ENCODE peak calls at places on chromosomes 11 and 22, in five cellular contexts. One of them, this sample, is unnamed.
A peak's percentile ranks its signal among the peaks of the same experiment; 100 is the strongest.

GRCh38 chr22:44182591-44183588 is 2.2 kb downstream of the PARVG start:
- DNase-seq in spleen: peak; percentile 95
- DNase-seq in CD4-positive, alpha-beta memory T cell: peak; percentile 31
- DNase-seq in tibial artery: peak; percentile 65
- DNase-seq in HCT116: no peak
- DNase-seq in this sample: no peak

GRCh38 chr22:50162391-50162956 is 8.1 kb upstream of the PANX2 start:
- DNase-seq in spleen: no peak
- DNase-seq in tibial artery: no peak
- DNase-seq in HCT116: no peak
- DNase-seq in CD4-positive, alpha-beta memory T cell: no peak
- DNase-seq in this sample: no peak

GRCh38 chr22:16783930-16784354 is 41.3 kb downstream of the XKR3 start:
- DNase-seq in spleen: no peak
- DNase-seq in tibial artery: no peak
- DNase-seq in CD4-positive, alpha-beta memory T cell: no peak
- DNase-seq in HCT116: peak; percentile 8
- DNase-seq in this sample: peak; percentile 31

GRCh38 chr11:14275081-14275480 is 83.9 kb downstream of the RRAS2 start:
- DNase-seq in CD4-positive, alpha-beta memory T cell: no peak
- DNase-seq in HCT116: no peak
- DNase-seq in spleen: no peak
- DNase-seq in tibial artery: no peak
- DNase-seq in this sample: no peak

GRCh38 chr22:44838316-44839016 is 86.1 kb downstream of the ARHGAP8 start:
- DNase-seq in CD4-positive, alpha-beta memory T cell: no peak
- DNase-seq in spleen: no peak
- DNase-seq in HCT116: no peak
- DNase-seq in tibial artery: no peak
- DNase-seq in this sample: no peak

GRCh38 chr11:35529971-35530495 is 4.6 kb upstream of the PAMR1 start:
- DNase-seq in HCT116: no peak
- DNase-seq in CD4-positive, alpha-beta memory T cell: no peak
- DNase-seq in tibial artery: no peak
- DNase-seq in spleen: no peak
- DNase-seq in this sample: no peak

GRCh38 chr11:83681045-83681781 is 395.0 kb upstream of the CCDC90B start:
- DNase-seq in CD4-positive, alpha-beta memory T cell: no peak
- DNase-seq in HCT116: no peak
- DNase-seq in spleen: no peak
- DNase-seq in tibial artery: no peak
- DNase-seq in this sample: no peak

GRCh38 chr11:9096427-9096826 is 5.0 kb upstream of the SCUBE2 start:
- DNase-seq in spleen: no peak
- DNase-seq in HCT116: no peak
- DNase-seq in CD4-positive, alpha-beta memory T cell: no peak
- DNase-seq in tibial artery: no peak
- DNase-seq in this sample: no peak

GRCh38 chr11:79437981-79438630 is 2.7 kb downstream of the TENM4 start:
- DNase-seq in spleen: peak; percentile 75
- DNase-seq in tibial artery: peak; percentile 33
- DNase-seq in CD4-positive, alpha-beta memory T cell: no peak
- DNase-seq in HCT116: no peak
- DNase-seq in this sample: peak; percentile 70

GRCh38 chr11:83088965-83089364 is 17.3 kb upstream of the RAB30 start:
- DNase-seq in tibial artery: no peak
- DNase-seq in spleen: no peak
- DNase-seq in CD4-positive, alpha-beta memory T cell: no peak
- DNase-seq in HCT116: no peak
- DNase-seq in this sample: no peak

GRCh38 chr11:108733479-108734116 is 68.7 kb downstream of the DDX10 start:
- DNase-seq in CD4-positive, alpha-beta memory T cell: no peak
- DNase-seq in tibial artery: no peak
- DNase-seq in spleen: no peak
- DNase-seq in HCT116: no peak
- DNase-seq in this sample: no peak

GRCh38 chr11:45993438-45994064 is 71.1 kb downstream of the LARGE2 start:
- DNase-seq in tibial artery: no peak
- DNase-seq in CD4-positive, alpha-beta memory T cell: no peak
- DNase-seq in spleen: no peak
- DNase-seq in HCT116: no peak
- DNase-seq in this sample: no peak

GRCh38 chr11:117833401-117833891 is 8.9 kb upstream of the FXYD2 start:
- DNase-seq in spleen: peak; percentile 69
- DNase-seq in tibial artery: peak; percentile 16
- DNase-seq in CD4-positive, alpha-beta memory T cell: no peak
- DNase-seq in HCT116: no peak
- DNase-seq in this sample: peak; percentile 40

GRCh38 chr11:126490261-126490660 is 134.8 kb downstream of the ST3GAL4 start:
- DNase-seq in spleen: peak; percentile 50
- DNase-seq in tibial artery: no peak
- DNase-seq in HCT116: no peak
- DNase-seq in CD4-positive, alpha-beta memory T cell: no peak
- DNase-seq in this sample: no peak

GRCh38 chr11:112784323-112785073 is 176.7 kb upstream of the NCAM1 start:
- DNase-seq in spleen: no peak
- DNase-seq in tibial artery: peak; percentile 70
- DNase-seq in HCT116: no peak
- DNase-seq in CD4-positive, alpha-beta memory T cell: no peak
- DNase-seq in this sample: peak; percentile 75

GRCh38 chr11:3627291-3627690 is 14.5 kb downstream of the ART5 start:
- DNase-seq in spleen: peak; percentile 25
- DNase-seq in CD4-positive, alpha-beta memory T cell: no peak
- DNase-seq in tibial artery: no peak
- DNase-seq in HCT116: no peak
- DNase-seq in this sample: no peak

GRCh38 chr11:14308114-14308896 is 50.7 kb downstream of the RRAS2 start:
- DNase-seq in spleen: no peak
- DNase-seq in CD4-positive, alpha-beta memory T cell: peak; percentile 29
- DNase-seq in HCT116: peak; percentile 12
- DNase-seq in tibial artery: no peak
- DNase-seq in this sample: no peak

GRCh38 chr22:19376971-19377370 is 54.6 kb downstream of the HIRA start:
- DNase-seq in HCT116: no peak
- DNase-seq in spleen: no peak
- DNase-seq in CD4-positive, alpha-beta memory T cell: no peak
- DNase-seq in tibial artery: no peak
- DNase-seq in this sample: no peak

GRCh38 chr11:27420722-27421572 is 51.6 kb downstream of the LGR4 start:
- DNase-seq in CD4-positive, alpha-beta memory T cell: no peak
- DNase-seq in tibial artery: no peak
- DNase-seq in HCT116: no peak
- DNase-seq in spleen: no peak
- DNase-seq in this sample: no peak

GRCh38 chr11:12777208-12777874 is 103.1 kb downstream of the TEAD1 start:
- DNase-seq in CD4-positive, alpha-beta memory T cell: no peak
- DNase-seq in tibial artery: no peak
- DNase-seq in spleen: no peak
- DNase-seq in HCT116: no peak
- DNase-seq in this sample: no peak

GRCh38 chr11:73236879-73237278 is 18.8 kb downstream of the P2RY2 start:
- DNase-seq in spleen: peak; percentile 78
- DNase-seq in HCT116: peak; percentile 39
- DNase-seq in tibial artery: no peak
- DNase-seq in CD4-positive, alpha-beta memory T cell: no peak
- DNase-seq in this sample: peak; percentile 90

GRCh38 chr11:74957937-74958629 is 9.0 kb downstream of the SPCS2 start:
- DNase-seq in HCT116: no peak
- DNase-seq in spleen: no peak
- DNase-seq in CD4-positive, alpha-beta memory T cell: no peak
- DNase-seq in tibial artery: no peak
- DNase-seq in this sample: no peak

GRCh38 chr22:39430576-39431150 is 26.1 kb upstream of the MGAT3 start:
- DNase-seq in spleen: peak; percentile 58
- DNase-seq in HCT116: no peak
- DNase-seq in tibial artery: no peak
- DNase-seq in CD4-positive, alpha-beta memory T cell: no peak
- DNase-seq in this sample: no peak

GRCh38 chr11:57307666-57308270 is 17.0 kb downstream of the TNKS1BP1 start:
- DNase-seq in tibial artery: no peak
- DNase-seq in HCT116: no peak
- DNase-seq in CD4-positive, alpha-beta memory T cell: no peak
- DNase-seq in spleen: no peak
- DNase-seq in this sample: no peak

GRCh38 chr11:120324932-120325810 is at the start of gene TLCD5:
- DNase-seq in HCT116: peak; percentile 54
- DNase-seq in tibial artery: peak; percentile 55
- DNase-seq in spleen: peak; percentile 84
- DNase-seq in CD4-positive, alpha-beta memory T cell: peak; percentile 24
- DNase-seq in this sample: peak; percentile 94

GRCh38 chr22:30191049-30191701 is 55.4 kb downstream of the LIF start:
- DNase-seq in tibial artery: no peak
- DNase-seq in spleen: no peak
- DNase-seq in HCT116: no peak
- DNase-seq in CD4-positive, alpha-beta memory T cell: no peak
- DNase-seq in this sample: no peak

GRCh38 chr11:123519055-123519796 is 89.2 kb downstream of the GRAMD1B start:
- DNase-seq in spleen: no peak
- DNase-seq in CD4-positive, alpha-beta memory T cell: no peak
- DNase-seq in HCT116: peak; percentile 7
- DNase-seq in tibial artery: no peak
- DNase-seq in this sample: peak; percentile 47

DNA sequence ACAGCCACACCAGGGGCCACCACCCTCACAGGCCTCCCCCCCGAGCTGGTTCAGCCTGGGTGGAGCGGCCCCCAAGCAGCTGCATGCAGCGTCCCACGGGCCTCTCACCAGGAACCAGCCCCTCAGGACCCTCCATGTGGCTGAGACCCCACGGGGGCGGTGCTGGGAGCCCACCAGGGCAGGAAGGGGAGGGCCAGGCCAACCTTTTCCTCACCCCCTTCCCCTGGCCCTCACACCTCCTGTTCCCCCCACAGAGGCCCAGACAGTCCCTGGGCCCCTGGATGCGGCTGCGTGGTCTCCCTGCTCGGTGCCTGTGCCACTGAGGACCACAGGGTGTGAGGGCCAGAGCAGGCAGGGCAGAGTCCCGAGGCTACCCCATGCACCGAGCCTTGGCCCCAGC is 46.5 kb downstream of the MOB2 start:
- DNase-seq in HCT116: no peak
- DNase-seq in tibial artery: no peak
- DNase-seq in spleen: no peak
- DNase-seq in CD4-positive, alpha-beta memory T cell: no peak
- DNase-seq in this sample: no peak
- H3K27me3 ChIP-seq in HCT116: no peaks in the 10 kb centered on the region
- H3K27me3 ChIP-seq in tibial artery: peaks cover 80% of the 10 kb centered on the region
- H3K27me3 ChIP-seq in spleen: no peaks in the 10 kb centered on the region
- H3K27me3 ChIP-seq in CD4-positive, alpha-beta memory T cell: no peaks in the 10 kb centered on the region
- H3K27me3 ChIP-seq in this sample: no peaks in the 10 kb centered on the region

DNA sequence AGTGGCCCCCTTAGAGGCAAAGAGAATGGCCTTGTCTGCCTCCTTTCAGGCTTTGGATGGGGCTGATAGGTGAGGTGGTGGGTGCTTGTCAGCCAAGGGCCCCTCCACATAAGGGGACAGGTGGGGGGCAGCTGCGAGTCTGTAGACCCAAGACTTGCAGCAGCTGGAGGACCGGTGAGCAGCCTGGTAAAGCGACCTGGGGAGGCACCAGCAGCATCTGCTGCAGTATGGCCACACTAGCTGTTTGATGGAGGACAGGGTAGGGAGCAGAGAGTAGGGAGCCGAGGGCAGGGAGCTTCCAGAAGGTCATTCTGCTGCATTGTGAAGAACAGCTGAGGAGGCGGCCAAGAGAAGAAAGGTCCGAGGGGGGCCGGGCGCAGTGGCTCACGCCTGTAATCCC is 16.8 kb upstream of the MRTFA start:
- DNase-seq in tibial artery: no peak
- DNase-seq in HCT116: no peak
- DNase-seq in spleen: no peak
- DNase-seq in CD4-positive, alpha-beta memory T cell: no peak
- DNase-seq in this sample: no peak
- H3K4me3 ChIP-seq in tibial artery: no peak overlapping the region
- H3K4me3 ChIP-seq in HCT116: no peak overlapping the region
- H3K4me3 ChIP-seq in spleen: no peak overlapping the region
- H3K4me3 ChIP-seq in CD4-positive, alpha-beta memory T cell: no peak overlapping the region
- H3K4me3 ChIP-seq in this sample: no peak overlapping the region

DNA sequence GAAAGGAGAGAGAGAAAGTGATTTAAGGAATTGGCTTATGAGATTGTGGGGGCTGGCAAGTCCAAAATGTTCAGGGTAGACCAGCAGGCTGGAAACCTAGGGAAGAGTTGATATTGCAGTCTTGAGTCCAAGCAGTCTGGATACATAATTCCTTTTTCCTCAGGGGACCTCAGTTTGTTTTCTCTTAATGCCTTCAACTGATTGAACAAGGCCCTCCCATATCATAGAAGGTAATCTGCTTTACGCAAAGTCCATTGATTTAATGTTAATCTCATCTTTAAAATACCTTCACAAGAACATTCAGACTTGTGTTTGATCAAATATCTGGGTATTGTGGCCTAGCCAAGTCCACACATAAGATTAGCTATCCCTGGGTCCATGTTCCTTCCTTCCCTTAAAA is 494.7 kb downstream of the INSC start:
- DNase-seq in HCT116: no peak
- DNase-seq in tibial artery: no peak
- DNase-seq in spleen: no peak
- DNase-seq in CD4-positive, alpha-beta memory T cell: no peak
- DNase-seq in this sample: no peak
- H3K27me3 ChIP-seq in HCT116: peaks cover 61% of the 10 kb centered on the region
- H3K27me3 ChIP-seq in tibial artery: no peaks in the 10 kb centered on the region
- H3K27me3 ChIP-seq in spleen: no peaks in the 10 kb centered on the region
- H3K27me3 ChIP-seq in CD4-positive, alpha-beta memory T cell: no peaks in the 10 kb centered on the region
- H3K27me3 ChIP-seq in this sample: no peaks in the 10 kb centered on the region

GRCh38 chr11:31799794-31800397 is 11.2 kb downstream of the PAX6 start:
- DNase-seq in tibial artery: no peak
- DNase-seq in CD4-positive, alpha-beta memory T cell: no peak
- DNase-seq in HCT116: no peak
- DNase-seq in spleen: no peak
- DNase-seq in this sample: peak; percentile 72
- H3K4me3 ChIP-seq in tibial artery: no peak overlapping the region
- H3K4me3 ChIP-seq in CD4-positive, alpha-beta memory T cell: no peak overlapping the region
- H3K4me3 ChIP-seq in HCT116: no peak overlapping the region
- H3K4me3 ChIP-seq in spleen: no peak overlapping the region
- H3K4me3 ChIP-seq in this sample: no peak overlapping the region

GRCh38 chr11:95387319-95387718 is 156.3 kb upstream of the SESN3 start:
- DNase-seq in tibial artery: no peak
- DNase-seq in HCT116: no peak
- DNase-seq in CD4-positive, alpha-beta memory T cell: no peak
- DNase-seq in spleen: no peak
- DNase-seq in this sample: no peak
- H3K27me3 ChIP-seq in tibial artery: no peaks in the 10 kb centered on the region
- H3K27me3 ChIP-seq in HCT116: peaks cover 22% of the 10 kb centered on the region
- H3K27me3 ChIP-seq in CD4-positive, alpha-beta memory T cell: no peaks in the 10 kb centered on the region
- H3K27me3 ChIP-seq in spleen: no peaks in the 10 kb centered on the region
- H3K27me3 ChIP-seq in this sample: no peaks in the 10 kb centered on the region

This sample was measured in H7.